ENCODE peak calls at places on chromosomes 16 and 17, in eight cellular contexts. G, L, Y, J, V, N, P and T are unnamed samples.

GRCh38 chr17:81124377-81124776 is 40.9 kb upstream of the PVALEF start:
- DNase-seq in N (no peak), P (no peak), V (no peak), G (no peak), Y (no peak), J (no peak), L (no peak), T (no peak)

GRCh38 chr17:27319536-27320221 is 25.8 kb downstream of the WSB1 start:
- DNase-seq in L (no peak), P (no peak), N (peak; percentile 68), Y (peak; percentile 88), J (peak; percentile 55), G (peak; percentile 94), V (peak; percentile 92), T (no peak)

GRCh38 chr16:87582221-87582965 is 19.9 kb upstream of the JPH3 start:
- DNase-seq in N (peak; percentile 21), L (no peak), J (peak; percentile 80), P (peak; percentile 48), Y (no peak), G (peak; percentile 87), V (no peak), T (peak; percentile 82)

GRCh38 chr17:72501404-72502110 is 380.7 kb downstream of the SOX9 start:
- DNase-seq in V (no peak), N (no peak), P (no peak), J (no peak), G (no peak), Y (peak; percentile 90), L (no peak), T (peak; percentile 77)

GRCh38 chr17:4743898-4744297 is 4.2 kb upstream of the CXCL16 start:
- DNase-seq in N (no peak), Y (no peak), P (no peak), G (no peak), L (no peak), V (no peak), J (no peak), T (no peak)

GRCh38 chr16:11175850-11176341 is 80.1 kb downstream of the SOCS1 start:
- DNase-seq in Y (no peak), P (no peak), G (no peak), L (no peak), J (no peak), N (no peak), V (no peak), T (no peak)

GRCh38 chr16:75789237-75789636 is 62.9 kb upstream of the CPHXL start:
- DNase-seq in P (peak; percentile 58), N (no peak), V (no peak), L (peak; percentile 55), G (no peak), J (no peak), Y (no peak), T (no peak)

GRCh38 chr17:83171661-83172060 is 92.3 kb downstream of the METRNL start:
- DNase-seq in G (no peak), L (no peak), V (peak; percentile 80), J (no peak), N (no peak), P (peak; percentile 33), Y (no peak), T (peak; percentile 69)

GRCh38 chr16:45454-45853 is 8.0 kb downstream of the POLR3K start:
- DNase-seq in Y (no peak), N (no peak), L (no peak), V (no peak), P (no peak), G (no peak), J (no peak), T (no peak)

GRCh38 chr16:2143874-2144485 is 4.4 kb upstream of the RAB26 start:
- DNase-seq in G (no peak), J (no peak), L (no peak), Y (no peak), V (no peak), P (no peak), N (no peak), T (peak; percentile 72)

GRCh38 chr17:51434434-51435170 is 174.3 kb downstream of the UTP18 start:
- DNase-seq in L (no peak), N (no peak), J (no peak), P (no peak), Y (no peak), V (no peak), G (no peak), T (no peak)

GRCh38 chr16:5633845-5634440 is 536.3 kb upstream of the EEF2KMT start:
- DNase-seq in V (no peak), Y (no peak), N (no peak), L (peak; percentile 45), J (no peak), P (peak; percentile 54), G (no peak), T (no peak)

GRCh38 chr16:81544691-81545365 is 100.2 kb downstream of the CMIP start:
- DNase-seq in L (no peak), G (no peak), N (no peak), P (no peak), Y (no peak), V (no peak), J (no peak), T (no peak)

DNA sequence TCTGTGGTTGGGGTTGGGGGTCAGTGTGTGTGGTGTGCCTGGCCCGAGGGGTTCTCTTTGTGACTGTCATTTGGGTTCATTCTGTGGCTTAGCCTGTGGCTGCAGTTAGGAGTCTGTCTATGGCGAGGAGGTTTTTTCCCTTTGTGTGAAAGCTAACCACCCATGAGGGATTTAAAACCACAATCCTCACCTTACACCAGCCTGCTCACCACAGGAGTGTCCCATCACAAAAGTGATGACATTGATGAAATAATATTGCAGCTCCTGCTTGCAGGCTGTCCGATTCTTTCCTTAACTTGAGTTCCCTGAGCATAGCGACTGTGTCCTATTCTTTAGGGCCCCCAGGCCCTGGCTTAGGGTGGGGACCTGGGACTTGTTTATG is 113.6 kb downstream of the RAP1GAP2 start:
- DNase-seq in J (no peak), P (no peak), G (no peak), L (no peak), N (no peak), Y (no peak), V (no peak), T (no peak)
- TF ChIP-seq EP300 in J (no peak), P (no peak), G (no peak), L (no peak), N (no peak), Y (no peak), V (no peak), T (no peak)

DNA sequence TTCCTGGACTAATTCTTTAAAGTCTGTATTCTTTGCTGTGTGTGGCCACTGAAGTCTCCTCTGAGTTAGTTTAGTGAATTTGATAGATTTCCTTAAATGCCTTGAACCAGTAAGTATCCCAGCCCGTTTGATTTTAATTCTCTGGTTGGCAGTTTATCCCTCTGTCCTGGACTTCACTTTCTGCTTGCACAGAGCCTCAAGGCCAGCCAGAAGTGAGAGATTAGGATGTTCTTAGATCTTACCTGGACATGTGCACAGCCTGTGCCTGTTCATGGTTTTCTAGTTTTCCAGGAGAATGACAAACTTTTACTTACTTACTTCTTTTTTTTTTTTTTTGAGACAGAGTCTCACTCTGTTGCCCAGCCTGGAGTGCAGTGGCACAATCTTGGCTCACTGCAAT is 10.8 kb upstream of the SLC38A7 start:
- DNase-seq in J (no peak), Y (no peak), G (no peak), L (no peak), P (no peak), N (no peak), V (no peak), T (no peak)
- H3K27ac ChIP-seq in J (no peak overlapping the region), Y (no peak overlapping the region), G (no peak overlapping the region), L (no peak overlapping the region), P (no peak overlapping the region), N (no peak overlapping the region), V (no peak overlapping the region), T (no peak overlapping the region)

GRCh38 chr16:79598341-79599181 is 2.0 kb downstream of the MAF start:
- DNase-seq in Y (peak; percentile 62), V (no peak), N (peak; percentile 41), G (peak; percentile 83), L (peak; percentile 31), P (peak; percentile 83), J (peak; percentile 69), T (peak; percentile 62)
- TF ChIP-seq CTCF in Y (no peak), V (no peak), N (peak; percentile 19), G (peak; percentile 40), L (no peak), P (no peak), J (no peak), T (peak; percentile 48)

GRCh38 chr17:56317351-56318208 is 164.3 kb downstream of the ANKFN1 start:
- DNase-seq in L (no peak), N (no peak), G (no peak), V (no peak), Y (no peak), P (no peak), J (no peak), T (no peak)

GRCh38 chr17:56322991-56323390 is 169.7 kb downstream of the ANKFN1 start:
- DNase-seq in L (no peak), Y (no peak), V (no peak), G (no peak), P (no peak), N (no peak), J (no peak), T (no peak)

GRCh38 chr17:56320443-56320842 is 167.2 kb downstream of the ANKFN1 start:
- DNase-seq in Y (no peak), J (no peak), V (no peak), N (no peak), G (no peak), P (no peak), L (no peak), T (no peak)

GRCh38 chr17:56316604-56317003 is 163.3 kb downstream of the ANKFN1 start:
- DNase-seq in J (no peak), V (no peak), Y (no peak), G (no peak), P (no peak), N (no peak), L (no peak), T (no peak)

DNA sequence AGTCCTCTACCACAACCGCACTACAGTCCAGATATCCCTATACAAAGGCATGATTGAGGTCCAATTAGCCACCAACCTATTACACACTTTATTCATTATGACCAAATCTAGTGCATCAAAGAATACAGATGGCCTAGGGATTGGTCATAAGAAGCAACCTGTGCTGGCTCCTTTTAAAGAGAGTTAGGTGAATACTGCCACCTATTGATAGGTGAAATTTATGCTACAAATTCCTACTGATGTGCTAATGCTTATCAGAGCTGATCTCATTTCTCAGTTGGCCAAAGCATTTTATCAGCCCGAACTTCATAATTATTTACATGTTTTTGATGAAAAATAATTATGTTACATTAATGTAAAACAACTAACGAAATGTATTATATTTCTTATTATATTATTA is 166.3 kb downstream of the ANKFN1 start:
- DNase-seq in Y (no peak), P (peak; percentile 33), J (no peak), G (no peak), N (no peak), L (peak; percentile 41), V (no peak), T (no peak)
- TF ChIP-seq EP300 in Y (no peak), P (no peak), J (no peak), G (no peak), N (no peak), L (no peak), V (no peak), T (no peak)

DNA sequence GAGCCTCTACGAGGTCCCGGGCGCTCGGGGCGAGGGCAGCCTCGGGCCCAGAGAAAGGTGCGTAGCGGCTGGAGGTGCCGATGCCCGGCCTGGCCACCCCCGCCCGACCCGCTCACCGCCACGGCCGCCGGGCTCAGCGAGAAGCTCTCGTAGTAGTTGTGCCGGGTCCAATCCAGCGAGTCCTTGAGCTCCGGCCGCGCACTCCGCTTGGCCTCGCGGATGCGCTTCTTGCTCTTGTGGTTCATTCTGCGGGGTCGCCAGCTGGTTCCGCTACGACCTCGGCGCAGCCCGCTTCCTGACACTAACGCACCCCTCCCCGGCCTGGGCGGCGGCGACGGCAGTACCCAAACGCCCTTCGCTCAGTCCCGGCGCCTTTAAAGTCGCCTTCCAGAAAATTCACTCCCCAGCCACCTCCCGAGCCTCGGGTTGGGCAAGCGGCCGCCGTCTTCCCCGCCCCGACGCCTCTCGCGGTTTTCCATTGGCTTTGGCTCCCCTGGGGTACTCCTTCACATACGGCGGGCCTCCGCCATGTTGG is at the start of gene JMJD6:
- DNase-seq in G (peak; percentile 99), J (peak; percentile 96), L (peak; percentile 99), Y (peak; percentile 97), N (peak; percentile 98), P (peak; percentile 99), V (peak; percentile 99), T (peak; percentile 97)
- H3K27ac ChIP-seq in G (peak within 1 kb of the TSS; percentile 99), J (peak within 1 kb of the TSS; percentile 97), L (peak within 1 kb of the TSS; percentile 99), Y (peak within 1 kb of the TSS; percentile 100), N (peak within 1 kb of the TSS; percentile 100), P (peak within 1 kb of the TSS; percentile 94), V (peak within 1 kb of the TSS; percentile 100), T (peak within 1 kb of the TSS; percentile 99)